ENCODE peak calls at places on chromosomes 11 and 22, in four cellular contexts. S, O, T and Z are unnamed samples.

GRCh38 chr22:26432619-26433311 is 3.7 kb downstream of the ASPHD2 start:
- DNase-seq in O (no peak), T (no peak), S (no peak), Z (peak; percentile 29)

GRCh38 chr11:119041821-119042514 is 11.3 kb upstream of the SLC37A4 start:
- DNase-seq in O (no peak), S (no peak), T (no peak), Z (no peak)

GRCh38 chr11:3747704-3748103 is 49.6 kb downstream of the NUP98 start:
- DNase-seq in S (no peak), T (no peak), O (peak; percentile 14), Z (peak; percentile 26)

GRCh38 chr22:22556995-22557925 is 1.8 kb downstream of the PRAME start:
- DNase-seq in O (no peak), S (peak; percentile 58), T (no peak), Z (no peak)

GRCh38 chr11:77039491-77040400 is 5.5 kb downstream of the B3GNT6 start:
- DNase-seq in T (no peak), O (peak; percentile 59), S (no peak), Z (peak; percentile 55)

GRCh38 chr11:86741489-86742435 is 58.6 kb upstream of the PRSS23 start:
- DNase-seq in T (no peak), S (peak; percentile 64), O (peak; percentile 61), Z (no peak)

GRCh38 chr11:121035169-121035755 is 11.4 kb downstream of the TBCEL start:
- DNase-seq in O (no peak), S (no peak), T (no peak), Z (no peak)

GRCh38 chr11:45110562-45110961 is 35.9 kb upstream of the PRDM11 start:
- DNase-seq in O (peak; percentile 85), S (peak; percentile 70), T (no peak), Z (peak; percentile 86)

GRCh38 chr11:74257934-74258553 is 53.4 kb downstream of the P4HA3 start:
- DNase-seq in T (peak; percentile 74), O (no peak), S (no peak), Z (no peak)

GRCh38 chr11:87351671-87352070 is 313.9 kb downstream of the TMEM135 start:
- DNase-seq in S (no peak), O (no peak), T (no peak), Z (no peak)

GRCh38 chr11:134022748-134023147 is 46.1 kb upstream of the JAM3 start:
- DNase-seq in S (no peak), O (no peak), T (no peak), Z (no peak)

GRCh38 chr22:19218541-19219233 is 40.2 kb upstream of the SLC25A1 start:
- DNase-seq in S (no peak), T (no peak), O (no peak), Z (peak; percentile 6)

GRCh38 chr11:83147895-83148294 is 9.0 kb upstream of the PCF11 start:
- DNase-seq in O (no peak), T (no peak), S (no peak), Z (no peak)

GRCh38 chr11:125356736-125357292 is 139.3 kb downstream of the FEZ1 start:
- DNase-seq in O (no peak), T (no peak), S (no peak), Z (no peak)

GRCh38 chr11:57440744-57441414 is 14.0 kb upstream of the SLC43A3 start:
- DNase-seq in S (no peak), T (no peak), O (no peak), Z (peak; percentile 30)

GRCh38 chr22:26619510-26619909 is 1.7 kb upstream of the CRYBB1 start:
- DNase-seq in O (no peak), S (no peak), T (no peak), Z (no peak)

GRCh38 chr11:121469910-121470309 is 17.1 kb upstream of the SORL1-AS1 start:
- DNase-seq in T (no peak), S (no peak), O (no peak), Z (no peak)

GRCh38 chr11:17760102-17761029 is 25.8 kb downstream of the KCNC1 start:
- DNase-seq in O (peak; percentile 66), T (no peak), S (peak; percentile 57), Z (peak; percentile 70)

GRCh38 chr22:39622881-39623367 is 52.4 kb downstream of the CACNA1I start:
- DNase-seq in T (no peak), S (peak; percentile 18), O (peak; percentile 63), Z (peak; percentile 20)

GRCh38 chr22:24523873-24524272 is 28.7 kb downstream of the UPB1 start:
- DNase-seq in O (no peak), S (no peak), T (no peak), Z (no peak)

DNA sequence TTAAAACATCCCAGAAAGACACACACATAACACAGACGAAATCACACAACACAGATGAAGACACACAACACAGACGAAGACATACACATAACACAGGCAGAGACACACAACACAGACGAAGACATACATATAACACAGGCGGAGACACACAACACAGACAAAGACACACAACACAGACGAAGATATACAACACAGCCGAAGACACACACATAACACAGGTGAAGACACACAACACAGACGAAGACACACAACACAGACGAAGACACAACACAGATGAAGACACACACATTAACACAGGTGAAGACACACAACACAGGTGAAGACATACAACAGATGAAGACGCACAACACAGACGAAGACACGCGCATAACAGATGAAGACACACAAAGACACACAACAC is 4.8 kb upstream of the MOB2 start:
- DNase-seq in T (no peak), S (no peak), O (no peak), Z (no peak)
- H3K27ac ChIP-seq in T (no peak overlapping the region), S (no peak overlapping the region), O (no peak overlapping the region), Z (no peak overlapping the region)

GRCh38 chr11:114066046-114066648 is 6.6 kb downstream of the ZBTB16 start:
- DNase-seq in S (no peak), O (no peak), T (no peak), Z (no peak)
- H3K27ac ChIP-seq in S (no peak overlapping the region), O (no peak overlapping the region), T (peak overlapping the region; percentile 100), Z (no peak overlapping the region)

GRCh38 chr11:42625757-42626156 is 686.0 kb upstream of the API5 start:
- DNase-seq in S (no peak), O (peak; percentile 19), T (no peak), Z (no peak)

DNA sequence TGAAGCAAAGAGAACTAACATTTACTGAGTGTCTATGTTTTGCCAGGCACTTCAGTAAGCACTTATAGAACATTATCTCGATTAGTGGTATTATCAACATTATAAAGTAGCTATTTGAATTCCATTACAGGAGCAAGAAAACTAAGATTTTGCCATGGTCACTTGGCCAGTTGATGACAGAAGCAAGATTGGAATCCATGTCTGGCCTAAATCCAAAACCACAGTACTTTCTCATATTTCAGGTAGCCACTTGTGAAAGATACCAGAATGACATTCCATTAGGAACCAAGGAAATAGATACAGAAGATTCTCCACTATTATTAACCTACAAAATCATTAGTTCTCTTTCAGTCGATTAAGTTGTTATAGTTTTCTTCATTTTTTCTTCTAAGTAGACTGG is 691.0 kb upstream of the API5 start:
- DNase-seq in O (no peak), S (no peak), T (no peak), Z (no peak)
- H3K27ac ChIP-seq in O (no peak overlapping the region), S (no peak overlapping the region), T (no peak overlapping the region), Z (no peak overlapping the region)

GRCh38 chr11:19988598-19988997 is 171.7 kb downstream of the DBX1 start:
- DNase-seq in T (no peak), O (peak; percentile 44), S (no peak), Z (peak; percentile 90)
- H3K27ac ChIP-seq in T (peak overlapping the region; percentile 75), O (peak overlapping the region; percentile 83), S (peak overlapping the region; percentile 99), Z (no peak overlapping the region)

DNA sequence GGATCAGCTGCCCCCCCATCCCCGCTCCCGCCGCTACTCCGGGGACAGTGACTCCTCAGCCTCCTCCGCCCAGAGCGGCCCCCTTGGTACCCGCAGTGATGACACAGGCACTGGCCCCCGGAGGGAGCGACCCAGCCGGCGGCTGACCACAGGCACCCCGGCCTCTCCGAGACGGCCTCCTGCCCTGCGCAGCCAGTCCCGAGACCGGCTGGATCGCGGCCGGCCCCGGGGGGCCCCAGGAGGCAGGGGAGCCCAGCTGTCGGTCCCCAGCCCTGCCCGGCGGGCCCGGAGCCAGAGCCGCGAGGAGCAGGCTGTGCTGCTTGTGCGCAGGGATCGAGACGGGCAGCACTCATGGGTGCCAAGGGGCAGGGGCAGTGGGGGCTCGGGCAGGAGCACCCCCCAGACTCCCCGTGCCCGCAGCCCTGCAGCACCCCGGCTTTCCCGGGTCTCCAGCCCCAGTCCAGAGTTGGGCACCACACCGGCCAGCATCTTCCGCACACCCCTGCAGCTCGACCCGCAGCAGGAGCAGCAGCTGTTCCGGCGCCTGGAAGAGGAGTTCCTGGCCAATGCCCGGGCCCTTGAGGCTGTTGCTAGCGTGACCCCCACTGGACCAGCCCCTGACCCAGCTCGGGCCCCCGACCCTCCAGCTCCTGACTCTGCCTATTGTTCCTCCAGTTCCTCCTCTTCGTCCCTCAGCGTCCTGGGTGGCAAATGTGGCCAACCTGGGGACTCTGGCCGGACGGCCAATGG is 3.9 kb downstream of the RASL10A start:
- DNase-seq in S (no peak), T (no peak), O (no peak), Z (no peak)
- H3K27ac ChIP-seq in S (no peak overlapping the region), T (peak overlapping the region; percentile 84), O (no peak overlapping the region), Z (no peak overlapping the region)

GRCh38 chr22:35330258-35330861 is 30.7 kb downstream of the TOM1 start:
- DNase-seq in T (peak; percentile 91), O (peak; percentile 73), S (no peak), Z (peak; percentile 52)
- H3K27ac ChIP-seq in T (peak overlapping the region; percentile 86), O (peak overlapping the region; percentile 77), S (no peak overlapping the region), Z (peak overlapping the region; percentile 40)

GRCh38 chr22:47014636-47014930 is 252.1 kb downstream of the TBC1D22A start:
- DNase-seq in O (no peak), S (no peak), T (no peak), Z (no peak)
- H3K27ac ChIP-seq in O (no peak overlapping the region), S (no peak overlapping the region), T (no peak overlapping the region), Z (no peak overlapping the region)

DNA sequence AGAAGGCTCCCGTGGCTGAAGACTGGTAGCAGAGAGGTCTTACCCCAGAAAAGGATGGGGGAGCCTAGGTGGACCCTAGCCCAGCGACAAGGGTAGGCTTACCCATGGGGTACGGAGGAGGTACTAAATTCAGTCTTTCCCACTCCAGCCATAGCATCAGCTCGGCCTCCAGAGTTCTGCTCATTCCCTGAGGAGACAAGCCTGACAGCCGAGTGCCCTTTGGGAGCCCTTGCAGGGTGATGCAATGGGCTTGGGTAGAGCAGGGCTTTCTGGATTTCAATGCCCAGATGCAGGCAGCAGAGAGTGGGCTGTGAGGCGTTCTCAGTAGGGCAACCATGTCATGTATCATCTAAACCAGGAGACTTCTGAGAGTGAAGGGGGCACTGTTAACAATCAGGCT is 124.7 kb downstream of the MICAL2 start:
- DNase-seq in T (no peak), S (no peak), O (no peak), Z (no peak)
- H3K27ac ChIP-seq in T (peak overlapping the region; percentile 73), S (peak overlapping the region; percentile 81), O (peak overlapping the region; percentile 62), Z (no peak overlapping the region)

GRCh38 chr22:37930952-37931440 is 22.4 kb downstream of the C22orf23 start:
- DNase-seq in T (no peak), O (no peak), S (no peak), Z (no peak)
- H3K27ac ChIP-seq in T (no peak overlapping the region), O (no peak overlapping the region), S (no peak overlapping the region), Z (no peak overlapping the region)

GRCh38 chr22:32621656-32622003 is 147.0 kb downstream of the FBXO7 start:
- DNase-seq in O (no peak), S (no peak), T (no peak), Z (no peak)
- H3K27ac ChIP-seq in O (peak overlapping the region; percentile 99), S (no peak overlapping the region), T (peak overlapping the region; percentile 87), Z (peak overlapping the region; percentile 81)